ENCODE peak calls at places on chromosome X, in six cellular contexts. X is astrocyte; D is hepatocyte; T is CD8-positive, alpha-beta T cell; L is psoas muscle; F is uterus. Y is an unnamed sample. For H3K36me3, the result is how much of the 10 kb centered on the place peaks cover.

GRCh38 chrX:55008571-55009358 is 8.6 kb downstream of the APEX2 start:
- DNase-seq in F (no peak), L (no peak), T (no peak), D (no peak), X (peak), Y (peak)

GRCh38 chrX:48498374-48498809 is 10.4 kb upstream of the PORCN start:
- DNase-seq in T (no peak), L (no peak), D (no peak), F (no peak), X (peak), Y (no peak)

GRCh38 chrX:49932786-49933185 is 10.4 kb downstream of the CLCN5 start:
- DNase-seq in X (no peak), T (no peak), L (no peak), D (no peak), F (no peak), Y (no peak)

GRCh38 chrX:46645614-46646013 is 72.0 kb downstream of the CHST7 start:
- DNase-seq in L (no peak), X (no peak), F (no peak), T (no peak), D (no peak), Y (no peak)

GRCh38 chrX:98605941-98606340 is 1722.2 kb downstream of the RPA4 start:
- DNase-seq in L (no peak), X (no peak), D (no peak), F (no peak), T (no peak), Y (no peak)

GRCh38 chrX:149152941-149153340 is 352.2 kb downstream of the IDS start:
- DNase-seq in D (no peak), T (no peak), L (no peak), F (no peak), X (no peak), Y (no peak)

GRCh38 chrX:11423949-11424348 is 130.7 kb downstream of the AMELX start:
- DNase-seq in X (no peak), D (no peak), L (no peak), T (no peak), F (no peak), Y (no peak)

GRCh38 chrX:32966956-32967355 is 244.4 kb downstream of the DMD start:
- DNase-seq in X (no peak), D (no peak), F (no peak), L (no peak), T (no peak), Y (no peak)

GRCh38 chrX:31931225-31931624 is 859.4 kb upstream of the FTHL17 start:
- DNase-seq in X (peak), F (no peak), D (no peak), T (no peak), L (no peak), Y (no peak)

DNA sequence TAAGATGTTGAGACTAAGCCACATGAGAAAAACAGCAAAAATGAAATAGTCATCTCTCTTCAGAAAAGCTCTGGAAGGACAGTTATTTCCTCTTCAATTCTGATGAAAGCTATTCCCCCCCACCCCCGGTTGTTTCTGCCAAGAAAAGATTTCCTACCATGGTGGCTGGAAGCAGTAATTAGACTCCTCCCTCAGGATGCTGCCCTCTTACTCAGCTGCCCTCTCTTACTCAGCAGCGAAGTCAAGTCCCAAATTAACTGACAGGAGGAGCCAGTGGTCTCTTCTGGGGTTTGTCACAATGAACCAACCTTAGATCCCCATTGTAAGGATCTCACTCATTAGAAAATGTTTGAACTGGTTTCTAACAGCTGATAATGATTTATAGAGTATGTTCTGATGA is 38.0 kb downstream of the GPM6B start:
- DNase-seq in D (no peak), L (no peak), T (no peak), F (no peak), X (peak), Y (no peak)
- H3K4me3 ChIP-seq in D (no peak), L (no peak), T (no peak), F (no peak), X (no peak), Y (no peak)

GRCh38 chrX:2484721-2485459 is 15.9 kb downstream of the DHRSX start:
- DNase-seq in X (peak), L (no peak), D (no peak), T (no peak), F (peak), Y (no peak)

GRCh38 chrX:2483398-2483797 is 17.4 kb downstream of the DHRSX start:
- DNase-seq in T (no peak), F (no peak), D (no peak), L (no peak), X (no peak), Y (no peak)

GRCh38 chrX:2485789-2486345 is 14.9 kb downstream of the DHRSX start:
- DNase-seq in F (no peak), T (no peak), X (no peak), D (no peak), L (no peak), Y (no peak)

GRCh38 chrX:2485460-2485753 is 15.4 kb downstream of the DHRSX start:
- DNase-seq in F (no peak), L (no peak), D (no peak), T (no peak), X (no peak), Y (no peak)

GRCh38 chrX:2484232-2484631 is 16.5 kb downstream of the DHRSX start:
- DNase-seq in L (no peak), X (peak), D (no peak), F (no peak), T (no peak), Y (no peak)
- H3K36me3 ChIP-seq in L (under half), X (under half), D (under half), F (under half), T (under half), Y (under half)

DNA sequence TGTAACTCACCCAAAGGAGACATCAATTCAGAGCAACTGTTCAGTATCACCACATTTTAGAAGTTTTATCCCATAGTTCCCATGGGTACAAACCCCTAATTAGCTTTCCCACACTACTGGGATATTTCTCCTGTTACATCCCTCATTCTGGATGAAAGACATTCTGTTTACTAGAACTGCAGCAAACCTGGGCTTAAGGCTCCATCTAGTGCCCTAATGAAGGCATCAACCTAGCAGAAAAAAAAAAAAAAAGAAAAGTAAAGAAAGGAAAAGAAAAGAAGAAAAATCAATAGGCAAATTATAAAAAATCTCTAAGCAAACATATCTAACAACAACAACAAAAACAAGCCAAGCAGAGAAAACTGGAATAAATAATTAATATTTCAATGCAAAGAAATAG is 133.7 kb upstream of the CPXCR1 start:
- DNase-seq in L (no peak), D (peak), T (no peak), F (no peak), X (no peak), Y (no peak)
- TF ChIP-seq CTCF in L (peak), D (peak), T (no peak), F (peak), X (peak), Y (no peak)

DNA sequence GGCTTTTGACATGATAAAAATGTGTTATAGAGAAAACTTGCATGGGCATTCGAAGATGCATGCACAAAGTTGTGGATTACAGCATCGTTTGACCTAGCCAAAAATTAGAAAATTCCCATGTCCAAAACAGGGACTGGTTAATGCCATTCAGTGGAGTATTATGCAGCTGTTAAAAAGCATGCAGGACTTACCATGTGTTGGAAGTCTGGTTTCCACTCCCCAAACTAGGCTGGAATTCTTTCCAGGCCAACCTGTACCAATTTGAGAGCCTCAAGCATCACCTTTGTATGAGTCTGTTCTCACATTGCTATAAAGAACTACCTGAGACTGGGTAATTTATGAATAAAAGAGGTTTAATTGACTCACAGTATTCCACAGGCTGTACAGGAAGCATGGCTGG is 45.9 kb upstream of the MTM1 start:
- DNase-seq in X (no peak), D (no peak), T (no peak), L (no peak), F (no peak), Y (no peak)
- H3K4me3 ChIP-seq in X (no peak), D (no peak), T (no peak), L (no peak), F (no peak), Y (no peak)

GRCh38 chrX:78118628-78119027 is 14.6 kb downstream of the PGK1 start:
- DNase-seq in L (no peak), F (no peak), D (no peak), T (no peak), X (no peak), Y (no peak)
- H3K36me3 ChIP-seq in L (under half), F (under half), D (under half), T (under half), X (under half), Y (under half)

GRCh38 chrX:18899796-18900380 is 84.0 kb downstream of the PHKA2 start:
- DNase-seq in L (no peak), D (peak), X (no peak), F (no peak), T (no peak), Y (no peak)
- TF ChIP-seq CTCF in L (peak), D (peak), X (no peak), F (no peak), T (no peak), Y (peak)

Y was measured in BJ.